ENCODE peak calls at places on chromosomes 7 and 10, in seven cellular contexts. Y, M, B, E, U, I and W are unnamed samples.

GRCh38 chr7:48610705-48611104 is 313.6 kb upstream of the CDC14C start:
- DNase-seq in Y (no peak), M (no peak), B (no peak), E (no peak), U (no peak), I (no peak), W (no peak)

GRCh38 chr7:44229546-44230105 is 28.8 kb downstream of the YKT6 start:
- DNase-seq in Y (no peak), M (no peak), B (no peak), E (no peak), U (no peak), I (no peak), W (no peak)

GRCh38 chr10:77983384-77984341 is 45.7 kb downstream of the POLR3A start:
- DNase-seq in Y (no peak), M (no peak), B (no peak), E (no peak), U (no peak), I (no peak), W (no peak)

GRCh38 chr7:133115596-133115995 is 33.7 kb upstream of the CHCHD3 start:
- DNase-seq in Y (no peak), M (no peak), B (no peak), E (no peak), U (no peak), I (no peak), W (no peak)

GRCh38 chr7:128209229-128210035 is 31.6 kb upstream of the LEP start:
- DNase-seq in Y (peak; percentile 69), M (peak; percentile 60), B (peak; percentile 63), E (peak; percentile 51), U (peak; percentile 72), I (peak; percentile 77), W (peak; percentile 92)

GRCh38 chr7:116258734-116259133 is 48.4 kb downstream of the TES start:
- DNase-seq in Y (peak; percentile 37), M (peak; percentile 50), B (peak; percentile 48), E (no peak), U (no peak), I (peak; percentile 54), W (no peak)

GRCh38 chr10:42475168-42476098 is 162.9 kb downstream of the ZNF33B start:
- DNase-seq in Y (no peak), M (peak; percentile 49), B (peak; percentile 85), E (no peak), U (no peak), I (no peak), W (peak; percentile 77)

GRCh38 chr7:78543976-78544375 is 745.4 kb downstream of the PHTF2 start:
- DNase-seq in Y (no peak), M (no peak), B (no peak), E (no peak), U (no peak), I (no peak), W (no peak)

GRCh38 chr7:55018361-55019328 is at the start of gene EGFR:
- DNase-seq in Y (peak; percentile 89), M (peak; percentile 80), B (peak; percentile 40), E (peak; percentile 80), U (peak; percentile 82), I (peak; percentile 74), W (peak; percentile 81)

GRCh38 chr10:71236822-71237682 is 24.7 kb downstream of the UNC5B start:
- DNase-seq in Y (no peak), M (no peak), B (no peak), E (no peak), U (no peak), I (no peak), W (no peak)

GRCh38 chr10:80196950-80197315 is 8.4 kb downstream of the ANXA11 start:
- DNase-seq in Y (no peak), M (no peak), B (no peak), E (no peak), U (no peak), I (no peak), W (no peak)

GRCh38 chr10:80196270-80196949 is 8.9 kb downstream of the ANXA11 start:
- DNase-seq in Y (peak; percentile 89), M (peak; percentile 96), B (peak; percentile 90), E (no peak), U (peak; percentile 90), I (peak; percentile 96), W (peak; percentile 84)

GRCh38 chr10:80192553-80192952 is 12.8 kb downstream of the ANXA11 start:
- DNase-seq in Y (no peak), M (no peak), B (no peak), E (no peak), U (no peak), I (no peak), W (no peak)

GRCh38 chr10:80195046-80195574 is 10.2 kb downstream of the ANXA11 start:
- DNase-seq in Y (no peak), M (no peak), B (no peak), E (no peak), U (no peak), I (no peak), W (no peak)

DNA sequence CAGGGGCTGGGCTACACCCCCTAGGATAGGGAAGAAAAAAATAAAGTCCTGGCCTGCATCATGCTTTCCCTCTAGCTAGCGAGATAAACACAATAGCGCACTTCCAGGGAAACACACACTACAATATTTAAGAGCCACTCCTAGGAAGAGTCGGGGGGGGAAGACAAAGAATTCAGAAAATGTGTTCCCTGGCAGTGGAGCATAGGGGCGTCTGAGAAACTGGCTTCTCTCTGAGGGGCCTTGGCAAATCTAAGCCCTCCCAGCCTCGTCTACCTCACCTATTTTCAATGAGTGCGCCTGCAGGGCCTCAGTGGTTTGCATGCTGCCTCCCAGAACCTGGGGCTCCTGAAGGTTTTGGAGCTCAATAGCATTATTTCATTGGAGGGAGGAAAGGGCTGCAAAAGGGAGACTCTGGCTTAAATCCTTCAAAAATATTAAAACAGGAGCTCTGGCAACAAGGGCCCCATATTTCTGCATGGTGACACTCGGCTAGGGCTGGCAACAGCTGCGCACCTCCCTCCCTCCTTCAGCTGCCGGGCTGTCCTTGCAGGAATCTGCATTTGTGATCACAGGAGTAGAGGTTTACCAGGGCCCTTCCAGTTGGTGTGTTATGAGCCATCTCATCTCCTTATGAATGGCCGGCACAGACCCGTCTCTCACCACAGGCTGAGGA is 10.8 kb downstream of the ANXA11 start:
- DNase-seq in Y (no peak), M (no peak), B (no peak), E (no peak), U (no peak), I (no peak), W (peak; percentile 73)
- H3K27ac ChIP-seq in Y (peak overlapping the region; percentile 89), M (peak overlapping the region; percentile 18), B (no peak overlapping the region), E (peak overlapping the region; percentile 23), U (peak overlapping the region; percentile 69), I (peak overlapping the region; percentile 98), W (no peak overlapping the region)

DNA sequence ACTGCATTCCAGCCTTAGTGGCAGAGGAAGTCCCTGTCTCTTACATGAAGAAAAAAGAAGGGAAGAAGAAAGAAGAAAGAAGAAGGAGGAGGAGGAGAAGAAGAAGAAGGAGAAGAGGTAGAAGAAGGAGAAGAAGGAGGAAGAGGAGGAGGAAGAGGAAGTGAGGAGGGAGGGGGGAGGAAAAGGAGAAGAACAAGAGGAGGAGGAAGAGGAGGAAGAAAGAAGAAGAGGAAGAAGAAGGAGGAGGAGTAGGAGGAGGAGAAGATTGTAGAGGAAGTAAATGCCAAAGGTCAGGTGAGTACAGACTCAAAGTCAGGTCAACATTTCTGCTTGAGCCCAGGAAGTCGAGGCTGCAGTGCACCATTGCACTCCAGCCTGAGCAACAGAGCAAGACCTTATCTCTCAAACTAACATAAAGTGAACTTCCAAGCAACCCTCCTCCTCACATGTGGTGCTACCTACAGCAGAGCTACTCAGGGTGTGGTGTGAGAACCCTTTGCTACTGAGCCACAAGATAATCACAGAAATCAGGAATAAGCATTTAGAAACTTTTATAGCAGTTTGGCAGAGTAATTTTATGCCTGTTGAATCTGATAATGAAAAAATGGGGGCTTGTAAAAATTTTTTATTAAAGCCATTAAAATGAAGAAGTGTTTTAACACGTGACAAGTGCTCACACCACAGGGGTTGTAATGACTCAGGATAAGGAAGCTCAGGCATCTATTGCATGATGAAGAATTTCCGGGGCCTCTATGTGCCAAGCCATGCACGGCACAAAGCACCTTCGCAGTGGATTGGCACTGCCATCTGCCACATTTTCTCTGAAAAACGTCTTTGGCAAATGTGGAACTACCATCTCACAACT is 224.9 kb upstream of the AUTS2 start:
- DNase-seq in Y (no peak), M (no peak), B (no peak), E (no peak), U (no peak), I (no peak), W (no peak)
- H3K27ac ChIP-seq in Y (no peak overlapping the region), M (no peak overlapping the region), B (no peak overlapping the region), E (no peak overlapping the region), U (no peak overlapping the region), I (no peak overlapping the region), W (no peak overlapping the region)

GRCh38 chr10:102633282-102633681 is 11.0 kb upstream of the TRIM8 start:
- DNase-seq in Y (no peak), M (no peak), B (no peak), E (no peak), U (no peak), I (no peak), W (peak; percentile 84)

GRCh38 chr10:102630663-102631062 is 13.6 kb upstream of the TRIM8 start:
- DNase-seq in Y (no peak), M (no peak), B (no peak), E (no peak), U (no peak), I (no peak), W (peak; percentile 44)

GRCh38 chr10:102631525-102632393 is 12.5 kb upstream of the TRIM8 start:
- DNase-seq in Y (no peak), M (no peak), B (no peak), E (no peak), U (no peak), I (no peak), W (peak; percentile 49)

GRCh38 chr10:102633848-102634247 is 10.4 kb upstream of the TRIM8 start:
- DNase-seq in Y (no peak), M (no peak), B (no peak), E (no peak), U (no peak), I (no peak), W (peak; percentile 75)

GRCh38 chr10:102632394-102633062 is 11.8 kb upstream of the TRIM8 start:
- DNase-seq in Y (no peak), M (no peak), B (no peak), E (no peak), U (no peak), I (no peak), W (peak; percentile 62)
- H3K27ac ChIP-seq in Y (peak overlapping the region; percentile 64), M (no peak overlapping the region), B (no peak overlapping the region), E (peak overlapping the region; percentile 68), U (peak overlapping the region; percentile 5), I (peak overlapping the region; percentile 69), W (peak overlapping the region; percentile 78)

GRCh38 chr10:92847185-92847864 is 995 bp upstream of the EXOC6 start:
- DNase-seq in Y (no peak), M (peak; percentile 51), B (no peak), E (no peak), U (no peak), I (peak; percentile 14), W (no peak)
- H3K27ac ChIP-seq in Y (no peak overlapping the region), M (no peak overlapping the region), B (no peak overlapping the region), E (no peak overlapping the region), U (no peak overlapping the region), I (no peak overlapping the region), W (peak overlapping the region; percentile 95)